ENCODE peak calls at places on chromosomes 4 and X, in nine cellular contexts. F is HCT116, L is fibroblast of lung, I is IMR-90, E is AG04450, J is upper lobe of right lung, W is uterus, X is colonic mucosa, O is ovary. V is an unnamed sample.

GRCh38 chr4:14877246-14878220 is 124.7 kb upstream of the CPEB2 start:
- DNase-seq in F (no peak), L (peak), I (no peak), E (no peak), J (no peak), W (no peak), X (no peak), O (no peak), V (no peak)

GRCh38 chrX:17882680-17883079 is 21.6 kb upstream of the RAI2 start:
- DNase-seq in F (no peak), L (no peak), I (no peak), E (no peak), J (no peak), W (no peak), X (no peak), O (no peak), V (no peak)

GRCh38 chr4:126247409-126247808 is 932.7 kb downstream of the FAT4 start:
- DNase-seq in F (no peak), L (no peak), I (no peak), E (no peak), J (no peak), W (no peak), X (no peak), O (no peak), V (no peak)

GRCh38 chr4:74675673-74676279 is 118.5 kb downstream of the BTC start:
- DNase-seq in F (peak), L (peak), I (peak), E (peak), J (no peak), W (no peak), X (peak), O (no peak), V (peak)

GRCh38 chrX:13903405-13903804 is 86.5 kb upstream of the GPM6B start:
- DNase-seq in F (no peak), L (peak), I (peak), E (peak), J (no peak), W (no peak), X (no peak), O (no peak), V (no peak)

GRCh38 chrX:1178580-1179057 is 33.8 kb downstream of the CRLF2 start:
- DNase-seq in F (no peak), L (no peak), I (no peak), E (no peak), J (no peak), W (no peak), X (no peak), O (no peak), V (peak)

GRCh38 chrX:40090050-40090804 is 7.5 kb downstream of the BCOR start:
- DNase-seq in F (no peak), L (no peak), I (no peak), E (no peak), J (peak), W (peak), X (no peak), O (peak), V (peak)

GRCh38 chrX:136271300-136271699 is 20.1 kb upstream of the MAP7D3 start:
- DNase-seq in F (no peak), L (no peak), I (no peak), E (no peak), J (no peak), W (no peak), X (no peak), O (no peak), V (no peak)

GRCh38 chrX:22192419-22193086 is 80.2 kb upstream of the CBLL2 start:
- DNase-seq in F (peak), L (peak), I (peak), E (peak), J (peak), W (peak), X (peak), O (peak), V (peak)

GRCh38 chr4:26860922-26861433 is 337 bp downstream of the STIM2 start:
- DNase-seq in F (no peak), L (peak), I (peak), E (no peak), J (peak), W (peak), X (peak), O (peak), V (no peak)

GRCh38 chr4:159015862-159016261 is 87.0 kb upstream of the RAPGEF2 start:
- DNase-seq in F (no peak), L (no peak), I (peak), E (no peak), J (no peak), W (no peak), X (no peak), O (no peak), V (no peak)

GRCh38 chr4:179097741-179098140 is 1655.5 kb upstream of the AGA start:
- DNase-seq in F (no peak), L (peak), I (peak), E (peak), J (no peak), W (no peak), X (no peak), O (no peak), V (no peak)

GRCh38 chrX:155086202-155086840 is 15.0 kb downstream of the BRCC3 start:
- DNase-seq in F (peak), L (no peak), I (peak), E (no peak), J (no peak), W (no peak), X (peak), O (no peak), V (no peak)

GRCh38 chr4:176271749-176272148 is 2.7 kb upstream of the ASB5 start:
- DNase-seq in F (no peak), L (peak), I (peak), E (no peak), J (no peak), W (no peak), X (no peak), O (no peak), V (no peak)

GRCh38 chr4:182809417-182810102 is 107.6 kb downstream of the DCTD start:
- DNase-seq in F (peak), L (peak), I (no peak), E (no peak), J (no peak), W (no peak), X (no peak), O (no peak), V (peak)

DNA sequence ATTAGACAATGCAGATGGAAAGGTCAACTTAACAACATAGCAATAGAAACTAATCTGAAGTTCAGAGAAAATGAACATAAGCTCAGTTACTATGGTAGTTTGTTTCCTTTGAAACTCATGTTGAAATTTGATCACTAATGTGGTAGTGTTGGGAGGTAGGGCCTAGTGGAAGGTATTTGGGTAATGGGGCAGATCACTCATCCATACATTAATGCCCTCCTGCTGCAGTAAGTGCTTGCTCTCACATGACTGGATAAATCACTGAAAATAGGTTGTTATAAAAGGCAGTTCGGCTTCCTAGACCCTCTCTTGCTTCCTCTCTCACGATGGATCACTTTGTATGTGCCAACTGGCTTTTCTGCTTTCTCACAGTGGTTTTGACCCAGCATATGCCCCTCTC is 567.4 kb upstream of the GALNT7 start:
- DNase-seq in F (no peak), L (no peak), I (no peak), E (no peak), J (no peak), W (no peak), X (no peak), O (no peak), V (no peak)
- H3K27ac ChIP-seq in F (no peak), L (no peak), I (no peak), E (no peak), J (no peak), W (no peak), X (no peak), O (no peak), V (no peak)

GRCh38 chr4:1744552-1744951 is 23.2 kb downstream of the TACC3 start:
- DNase-seq in F (no peak), L (no peak), I (no peak), E (no peak), J (no peak), W (no peak), X (no peak), O (no peak), V (no peak)
- H3K27ac ChIP-seq in F (no peak), L (no peak), I (no peak), E (no peak), J (no peak), W (no peak), X (no peak), O (no peak), V (no peak)

GRCh38 chrX:153592091-153592833 is 6.7 kb downstream of the CCNQ start:
- DNase-seq in F (no peak), L (no peak), I (no peak), E (no peak), J (no peak), W (no peak), X (no peak), O (no peak), V (peak)
- H3K27ac ChIP-seq in F (no peak), L (no peak), I (no peak), E (no peak), J (no peak), W (no peak), X (no peak), O (no peak), V (no peak)

GRCh38 chrX:18996536-18996935 is 12.6 kb upstream of the PHKA2 start:
- DNase-seq in F (no peak), L (no peak), I (no peak), E (no peak), J (no peak), W (no peak), X (no peak), O (no peak), V (no peak)

GRCh38 chrX:18995216-18995615 is 11.3 kb upstream of the PHKA2 start:
- DNase-seq in F (no peak), L (peak), I (peak), E (no peak), J (no peak), W (no peak), X (no peak), O (no peak), V (peak)

GRCh38 chrX:18994713-18995112 is 10.8 kb upstream of the PHKA2 start:
- DNase-seq in F (no peak), L (peak), I (peak), E (peak), J (no peak), W (no peak), X (no peak), O (no peak), V (peak)

GRCh38 chrX:18997916-18998315 is 14.0 kb upstream of the PHKA2 start:
- DNase-seq in F (no peak), L (peak), I (no peak), E (no peak), J (no peak), W (no peak), X (no peak), O (no peak), V (no peak)

GRCh38 chrX:18992829-18993228 is 8.9 kb upstream of the PHKA2 start:
- DNase-seq in F (no peak), L (no peak), I (no peak), E (no peak), J (no peak), W (no peak), X (peak), O (no peak), V (no peak)
- H3K27ac ChIP-seq in F (no peak), L (no peak), I (no peak), E (no peak), J (no peak), W (no peak), X (no peak), O (no peak), V (no peak)

GRCh38 chr4:108173599-108174057 is 4.9 kb upstream of the LEF1 start:
- DNase-seq in F (no peak), L (no peak), I (no peak), E (no peak), J (no peak), W (no peak), X (no peak), O (no peak), V (no peak)

GRCh38 chr4:108171541-108172230 is 3.0 kb upstream of the LEF1 start:
- DNase-seq in F (no peak), L (peak), I (no peak), E (no peak), J (no peak), W (no peak), X (no peak), O (no peak), V (peak)

GRCh38 chr4:108172780-108173598 is 4.3 kb upstream of the LEF1 start:
- DNase-seq in F (no peak), L (peak), I (no peak), E (no peak), J (peak), W (no peak), X (peak), O (no peak), V (peak)

GRCh38 chr4:108170729-108171540 is 2.2 kb upstream of the LEF1 start:
- DNase-seq in F (no peak), L (no peak), I (no peak), E (no peak), J (no peak), W (no peak), X (no peak), O (no peak), V (peak)

GRCh38 chr4:108172231-108172779 is 3.6 kb upstream of the LEF1 start:
- DNase-seq in F (no peak), L (peak), I (no peak), E (no peak), J (peak), W (no peak), X (no peak), O (no peak), V (peak)
- H3K27ac ChIP-seq in F (no peak), L (no peak), I (no peak), E (no peak), J (peak), W (peak), X (peak), O (no peak), V (no peak)

DNA sequence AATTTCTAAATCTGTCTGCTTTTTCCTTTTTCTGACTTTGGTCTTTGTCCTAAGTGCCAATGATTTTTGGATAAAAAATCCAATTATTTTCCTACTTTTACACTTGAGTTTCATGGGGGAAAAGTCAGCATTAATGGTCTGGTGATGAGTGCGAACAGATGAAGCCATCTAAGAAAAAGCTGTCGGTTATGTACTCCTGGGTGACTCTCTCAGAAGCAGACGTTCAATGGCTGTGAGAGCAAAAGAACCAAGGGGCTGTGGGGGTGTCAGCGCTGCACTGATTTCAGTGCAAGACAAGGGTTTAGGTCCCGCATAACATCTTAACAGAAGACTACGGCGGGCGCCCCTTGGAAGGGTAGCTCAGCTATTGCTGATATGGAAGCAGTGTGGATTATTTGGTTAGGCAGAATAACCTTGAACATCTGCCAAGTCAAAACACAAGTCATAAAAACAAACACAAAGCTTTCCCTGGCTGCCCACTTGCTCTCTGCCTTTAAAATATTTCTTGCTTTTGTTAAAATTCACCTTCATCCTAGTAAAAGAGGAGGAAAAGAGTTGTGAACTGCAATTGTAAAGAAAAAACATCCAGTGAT is 240.5 kb downstream of the MAML3 start:
- DNase-seq in F (no peak), L (peak), I (peak), E (no peak), J (no peak), W (no peak), X (peak), O (peak), V (no peak)
- H3K27ac ChIP-seq in F (no peak), L (no peak), I (peak), E (peak), J (no peak), W (peak), X (no peak), O (no peak), V (no peak)

GRCh38 chr4:1776521-1777161 is 16.5 kb upstream of the FGFR3 start:
- DNase-seq in F (no peak), L (no peak), I (no peak), E (no peak), J (no peak), W (no peak), X (no peak), O (no peak), V (peak)
- H3K27ac ChIP-seq in F (no peak), L (no peak), I (no peak), E (no peak), J (no peak), W (no peak), X (no peak), O (no peak), V (no peak)

GRCh38 chrX:115591856-115592842 is 31.2 kb downstream of the PLS3 start:
- DNase-seq in F (no peak), L (peak), I (no peak), E (no peak), J (no peak), W (no peak), X (no peak), O (no peak), V (no peak)
- H3K27ac ChIP-seq in F (no peak), L (no peak), I (no peak), E (no peak), J (peak), W (peak), X (no peak), O (no peak), V (peak)

GRCh38 chr4:114265342-114265741 is 285.9 kb upstream of the ARSJ start:
- DNase-seq in F (no peak), L (no peak), I (no peak), E (no peak), J (no peak), W (no peak), X (no peak), O (no peak), V (no peak)
- H3K27ac ChIP-seq in F (no peak), L (no peak), I (no peak), E (no peak), J (no peak), W (no peak), X (no peak), O (no peak), V (peak)

V was measured in osteoblast.